ENCODE peak calls at places on chromosome 13, in nine cellular contexts. One of them, this sample, is unnamed.

GRCh38 chr13:39603424-39603947 is 493 bp upstream of the LHFPL6 start:
- DNase-seq in naive B cell: no peak
- DNase-seq in effector memory CD4-positive, alpha-beta T cell: no peak
- DNase-seq in lung: peak; percentile 30
- DNase-seq in HEK293T: no peak
- DNase-seq in right cardiac atrium: peak; percentile 58
- DNase-seq in amniotic epithelial cell: peak; percentile 28
- DNase-seq in stimulated activated CD4-positive, alpha-beta T cell treated with anti-CD3 and anti-CD28 coated beads, Interleukin-15, amount 100 ng/mL, for 1 hour: no peak
- DNase-seq in CD8-positive, alpha-beta memory T cell: no peak
- DNase-seq in this sample: no peak

GRCh38 chr13:112902669-112903068 is 66.3 kb upstream of the MCF2L start:
- DNase-seq in naive B cell: no peak
- DNase-seq in effector memory CD4-positive, alpha-beta T cell: no peak
- DNase-seq in lung: no peak
- DNase-seq in HEK293T: no peak
- DNase-seq in right cardiac atrium: peak; percentile 30
- DNase-seq in amniotic epithelial cell: no peak
- DNase-seq in stimulated activated CD4-positive, alpha-beta T cell treated with anti-CD3 and anti-CD28 coated beads, Interleukin-15, amount 100 ng/mL, for 1 hour: no peak
- DNase-seq in CD8-positive, alpha-beta memory T cell: no peak
- DNase-seq in this sample: no peak

GRCh38 chr13:76836311-76836710 is 49.9 kb downstream of the KCTD12 start:
- DNase-seq in naive B cell: no peak
- DNase-seq in effector memory CD4-positive, alpha-beta T cell: no peak
- DNase-seq in lung: no peak
- DNase-seq in HEK293T: no peak
- DNase-seq in right cardiac atrium: no peak
- DNase-seq in amniotic epithelial cell: peak; percentile 39
- DNase-seq in stimulated activated CD4-positive, alpha-beta T cell treated with anti-CD3 and anti-CD28 coated beads, Interleukin-15, amount 100 ng/mL, for 1 hour: no peak
- DNase-seq in CD8-positive, alpha-beta memory T cell: no peak
- DNase-seq in this sample: no peak

GRCh38 chr13:24253520-24254150 is 55.7 kb upstream of the C1QTNF9 start:
- DNase-seq in naive B cell: no peak
- DNase-seq in effector memory CD4-positive, alpha-beta T cell: no peak
- DNase-seq in lung: no peak
- DNase-seq in HEK293T: no peak
- DNase-seq in right cardiac atrium: no peak
- DNase-seq in amniotic epithelial cell: no peak
- DNase-seq in stimulated activated CD4-positive, alpha-beta T cell treated with anti-CD3 and anti-CD28 coated beads, Interleukin-15, amount 100 ng/mL, for 1 hour: no peak
- DNase-seq in CD8-positive, alpha-beta memory T cell: peak; percentile 39
- DNase-seq in this sample: no peak

GRCh38 chr13:114234266-114234644 is 442 bp upstream of the CDC16 start:
- DNase-seq in naive B cell: no peak
- DNase-seq in effector memory CD4-positive, alpha-beta T cell: no peak
- DNase-seq in lung: no peak
- DNase-seq in HEK293T: no peak
- DNase-seq in right cardiac atrium: no peak
- DNase-seq in amniotic epithelial cell: no peak
- DNase-seq in stimulated activated CD4-positive, alpha-beta T cell treated with anti-CD3 and anti-CD28 coated beads, Interleukin-15, amount 100 ng/mL, for 1 hour: no peak
- DNase-seq in CD8-positive, alpha-beta memory T cell: no peak
- DNase-seq in this sample: no peak

GRCh38 chr13:105336706-105337582 is 1198.5 kb downstream of the EFNB2 start:
- DNase-seq in naive B cell: no peak
- DNase-seq in effector memory CD4-positive, alpha-beta T cell: no peak
- DNase-seq in lung: no peak
- DNase-seq in HEK293T: no peak
- DNase-seq in right cardiac atrium: no peak
- DNase-seq in amniotic epithelial cell: peak; percentile 11
- DNase-seq in stimulated activated CD4-positive, alpha-beta T cell treated with anti-CD3 and anti-CD28 coated beads, Interleukin-15, amount 100 ng/mL, for 1 hour: no peak
- DNase-seq in CD8-positive, alpha-beta memory T cell: no peak
- DNase-seq in this sample: no peak

GRCh38 chr13:106567421-106568224 is at the start of gene ARGLU1:
- DNase-seq in naive B cell: peak; percentile 95
- DNase-seq in effector memory CD4-positive, alpha-beta T cell: peak; percentile 93
- DNase-seq in lung: peak; percentile 95
- DNase-seq in HEK293T: peak; percentile 73
- DNase-seq in right cardiac atrium: peak; percentile 97
- DNase-seq in amniotic epithelial cell: peak; percentile 42
- DNase-seq in stimulated activated CD4-positive, alpha-beta T cell treated with anti-CD3 and anti-CD28 coated beads, Interleukin-15, amount 100 ng/mL, for 1 hour: peak; percentile 96
- DNase-seq in CD8-positive, alpha-beta memory T cell: peak; percentile 93
- DNase-seq in this sample: peak; percentile 87

GRCh38 chr13:32048816-32049215 is 17.2 kb downstream of the FRY start:
- DNase-seq in naive B cell: no peak
- DNase-seq in effector memory CD4-positive, alpha-beta T cell: no peak
- DNase-seq in lung: no peak
- DNase-seq in HEK293T: no peak
- DNase-seq in right cardiac atrium: no peak
- DNase-seq in amniotic epithelial cell: no peak
- DNase-seq in stimulated activated CD4-positive, alpha-beta T cell treated with anti-CD3 and anti-CD28 coated beads, Interleukin-15, amount 100 ng/mL, for 1 hour: no peak
- DNase-seq in CD8-positive, alpha-beta memory T cell: no peak
- DNase-seq in this sample: peak; percentile 30

GRCh38 chr13:43301341-43301969 is 278.1 kb downstream of the DNAJC15 start:
- DNase-seq in naive B cell: no peak
- DNase-seq in effector memory CD4-positive, alpha-beta T cell: no peak
- DNase-seq in lung: no peak
- DNase-seq in HEK293T: no peak
- DNase-seq in right cardiac atrium: no peak
- DNase-seq in amniotic epithelial cell: no peak
- DNase-seq in stimulated activated CD4-positive, alpha-beta T cell treated with anti-CD3 and anti-CD28 coated beads, Interleukin-15, amount 100 ng/mL, for 1 hour: no peak
- DNase-seq in CD8-positive, alpha-beta memory T cell: no peak
- DNase-seq in this sample: no peak

GRCh38 chr13:22024381-22024994 is 353.6 kb downstream of the FGF9 start:
- DNase-seq in naive B cell: no peak
- DNase-seq in effector memory CD4-positive, alpha-beta T cell: no peak
- DNase-seq in lung: no peak
- DNase-seq in HEK293T: no peak
- DNase-seq in right cardiac atrium: no peak
- DNase-seq in amniotic epithelial cell: no peak
- DNase-seq in stimulated activated CD4-positive, alpha-beta T cell treated with anti-CD3 and anti-CD28 coated beads, Interleukin-15, amount 100 ng/mL, for 1 hour: no peak
- DNase-seq in CD8-positive, alpha-beta memory T cell: no peak
- DNase-seq in this sample: no peak

GRCh38 chr13:108959254-108959653 is 329.8 kb downstream of the MYO16 start:
- DNase-seq in naive B cell: no peak
- DNase-seq in effector memory CD4-positive, alpha-beta T cell: no peak
- DNase-seq in lung: no peak
- DNase-seq in HEK293T: no peak
- DNase-seq in right cardiac atrium: no peak
- DNase-seq in amniotic epithelial cell: peak; percentile 40
- DNase-seq in stimulated activated CD4-positive, alpha-beta T cell treated with anti-CD3 and anti-CD28 coated beads, Interleukin-15, amount 100 ng/mL, for 1 hour: no peak
- DNase-seq in CD8-positive, alpha-beta memory T cell: no peak
- DNase-seq in this sample: no peak

GRCh38 chr13:74761794-74762193 is 627.6 kb upstream of the KLF12 start:
- DNase-seq in naive B cell: no peak
- DNase-seq in effector memory CD4-positive, alpha-beta T cell: no peak
- DNase-seq in lung: no peak
- DNase-seq in HEK293T: no peak
- DNase-seq in right cardiac atrium: no peak
- DNase-seq in amniotic epithelial cell: peak; percentile 72
- DNase-seq in stimulated activated CD4-positive, alpha-beta T cell treated with anti-CD3 and anti-CD28 coated beads, Interleukin-15, amount 100 ng/mL, for 1 hour: no peak
- DNase-seq in CD8-positive, alpha-beta memory T cell: no peak
- DNase-seq in this sample: no peak

GRCh38 chr13:41004875-41005693 is 14.0 kb downstream of the ELF1 start:
- DNase-seq in naive B cell: peak; percentile 58
- DNase-seq in effector memory CD4-positive, alpha-beta T cell: no peak
- DNase-seq in lung: no peak
- DNase-seq in HEK293T: no peak
- DNase-seq in right cardiac atrium: no peak
- DNase-seq in amniotic epithelial cell: no peak
- DNase-seq in stimulated activated CD4-positive, alpha-beta T cell treated with anti-CD3 and anti-CD28 coated beads, Interleukin-15, amount 100 ng/mL, for 1 hour: no peak
- DNase-seq in CD8-positive, alpha-beta memory T cell: peak; percentile 59
- DNase-seq in this sample: peak; percentile 96

GRCh38 chr13:50401721-50402510 is 386.7 kb downstream of the KCNRG start:
- DNase-seq in naive B cell: no peak
- DNase-seq in effector memory CD4-positive, alpha-beta T cell: no peak
- DNase-seq in lung: no peak
- DNase-seq in HEK293T: no peak
- DNase-seq in right cardiac atrium: no peak
- DNase-seq in amniotic epithelial cell: peak; percentile 94
- DNase-seq in stimulated activated CD4-positive, alpha-beta T cell treated with anti-CD3 and anti-CD28 coated beads, Interleukin-15, amount 100 ng/mL, for 1 hour: no peak
- DNase-seq in CD8-positive, alpha-beta memory T cell: no peak
- DNase-seq in this sample: no peak

GRCh38 chr13:37868691-37869505 is 674 bp downstream of the TRPC4 start:
- DNase-seq in naive B cell: no peak
- DNase-seq in effector memory CD4-positive, alpha-beta T cell: no peak
- DNase-seq in lung: no peak
- DNase-seq in HEK293T: no peak
- DNase-seq in right cardiac atrium: no peak
- DNase-seq in amniotic epithelial cell: peak; percentile 28
- DNase-seq in stimulated activated CD4-positive, alpha-beta T cell treated with anti-CD3 and anti-CD28 coated beads, Interleukin-15, amount 100 ng/mL, for 1 hour: no peak
- DNase-seq in CD8-positive, alpha-beta memory T cell: no peak
- DNase-seq in this sample: no peak

GRCh38 chr13:101455863-101456262 is 3.4 kb downstream of the ITGBL1 start:
- DNase-seq in naive B cell: no peak
- DNase-seq in effector memory CD4-positive, alpha-beta T cell: no peak
- DNase-seq in lung: no peak
- DNase-seq in HEK293T: no peak
- DNase-seq in right cardiac atrium: no peak
- DNase-seq in amniotic epithelial cell: peak; percentile 98
- DNase-seq in stimulated activated CD4-positive, alpha-beta T cell treated with anti-CD3 and anti-CD28 coated beads, Interleukin-15, amount 100 ng/mL, for 1 hour: no peak
- DNase-seq in CD8-positive, alpha-beta memory T cell: no peak
- DNase-seq in this sample: no peak